ENCODE peak calls at places on chromosome 9, in five cellular contexts. One of them, this sample, is unnamed.

GRCh38 chr9:110954822-110955291 is 83.4 kb downstream of the LPAR1 start:
- DNase-seq in PC-3: no peak
- DNase-seq in A549: no peak
- DNase-seq in thoracic aorta: no peak
- DNase-seq in gastrocnemius medialis: no peak
- DNase-seq in this sample: no peak

GRCh38 chr9:109387206-109387605 is 66.3 kb upstream of the EPB41L4B start:
- DNase-seq in PC-3: no peak
- DNase-seq in A549: no peak
- DNase-seq in thoracic aorta: no peak
- DNase-seq in gastrocnemius medialis: no peak
- DNase-seq in this sample: no peak

GRCh38 chr9:85339337-85339736 is 402.4 kb downstream of the AGTPBP1 start:
- DNase-seq in PC-3: no peak
- DNase-seq in A549: no peak
- DNase-seq in thoracic aorta: no peak
- DNase-seq in gastrocnemius medialis: no peak
- DNase-seq in this sample: peak

GRCh38 chr9:121566401-121567141 is 66.9 kb upstream of the GGTA1 start:
- DNase-seq in PC-3: peak
- DNase-seq in A549: no peak
- DNase-seq in thoracic aorta: peak
- DNase-seq in gastrocnemius medialis: peak
- DNase-seq in this sample: peak

GRCh38 chr9:34496149-34496712 is 26.6 kb downstream of the ENHO start:
- DNase-seq in PC-3: peak
- DNase-seq in A549: no peak
- DNase-seq in thoracic aorta: no peak
- DNase-seq in gastrocnemius medialis: no peak
- DNase-seq in this sample: no peak

GRCh38 chr9:135989722-135990467 is 28.7 kb upstream of the UBAC1 start:
- DNase-seq in PC-3: no peak
- DNase-seq in A549: no peak
- DNase-seq in thoracic aorta: no peak
- DNase-seq in gastrocnemius medialis: no peak
- DNase-seq in this sample: no peak

GRCh38 chr9:34513567-34514214 is 9.1 kb downstream of the ENHO start:
- DNase-seq in PC-3: peak
- DNase-seq in A549: no peak
- DNase-seq in thoracic aorta: no peak
- DNase-seq in gastrocnemius medialis: no peak
- DNase-seq in this sample: no peak

GRCh38 chr9:87324613-87325194 is 173.0 kb upstream of the DAPK1 start:
- DNase-seq in PC-3: peak
- DNase-seq in A549: peak
- DNase-seq in thoracic aorta: no peak
- DNase-seq in gastrocnemius medialis: no peak
- DNase-seq in this sample: peak

GRCh38 chr9:14314424-14314928 is 535 bp upstream of the NFIB start:
- DNase-seq in PC-3: peak
- DNase-seq in A549: peak
- DNase-seq in thoracic aorta: peak
- DNase-seq in gastrocnemius medialis: peak
- DNase-seq in this sample: peak

GRCh38 chr9:137240321-137240840 is 706 bp upstream of the TUBB4B start:
- DNase-seq in PC-3: peak
- DNase-seq in A549: peak
- DNase-seq in thoracic aorta: no peak
- DNase-seq in gastrocnemius medialis: peak
- DNase-seq in this sample: peak

GRCh38 chr9:124216474-124217176 is 41.1 kb upstream of the NEK6 start:
- DNase-seq in PC-3: no peak
- DNase-seq in A549: no peak
- DNase-seq in thoracic aorta: no peak
- DNase-seq in gastrocnemius medialis: no peak
- DNase-seq in this sample: no peak

GRCh38 chr9:78566948-78567675 is 270.2 kb downstream of the PSAT1 start:
- DNase-seq in PC-3: peak
- DNase-seq in A549: no peak
- DNase-seq in thoracic aorta: no peak
- DNase-seq in gastrocnemius medialis: no peak
- DNase-seq in this sample: peak

GRCh38 chr9:27460225-27461023 is 63.7 kb upstream of the IFNK start:
- DNase-seq in PC-3: peak
- DNase-seq in A549: peak
- DNase-seq in thoracic aorta: no peak
- DNase-seq in gastrocnemius medialis: no peak
- DNase-seq in this sample: peak

GRCh38 chr9:93642961-93643360 is 66.6 kb downstream of the PHF2 start:
- DNase-seq in PC-3: peak
- DNase-seq in A549: no peak
- DNase-seq in thoracic aorta: no peak
- DNase-seq in gastrocnemius medialis: no peak
- DNase-seq in this sample: peak

GRCh38 chr9:78033870-78034269 is 2.3 kb upstream of the GNAQ start:
- DNase-seq in PC-3: no peak
- DNase-seq in A549: no peak
- DNase-seq in thoracic aorta: no peak
- DNase-seq in gastrocnemius medialis: no peak
- DNase-seq in this sample: no peak

GRCh38 chr9:15642369-15642962 is 89.6 kb downstream of the CCDC171 start:
- DNase-seq in PC-3: peak
- DNase-seq in A549: peak
- DNase-seq in thoracic aorta: no peak
- DNase-seq in gastrocnemius medialis: no peak
- DNase-seq in this sample: no peak

GRCh38 chr9:34590376-34591090 is 1.0 kb upstream of the CNTFR start:
- DNase-seq in PC-3: no peak
- DNase-seq in A549: no peak
- DNase-seq in thoracic aorta: no peak
- DNase-seq in gastrocnemius medialis: no peak
- DNase-seq in this sample: no peak

GRCh38 chr9:20579544-20580309 is 42.6 kb downstream of the MLLT3 start:
- DNase-seq in PC-3: no peak
- DNase-seq in A549: no peak
- DNase-seq in thoracic aorta: no peak
- DNase-seq in gastrocnemius medialis: no peak
- DNase-seq in this sample: no peak

GRCh38 chr9:32403567-32403966 is 19.1 kb downstream of the ACO1 start:
- DNase-seq in PC-3: no peak
- DNase-seq in A549: no peak
- DNase-seq in thoracic aorta: no peak
- DNase-seq in gastrocnemius medialis: no peak
- DNase-seq in this sample: no peak

GRCh38 chr9:32404402-32404801 is 20.0 kb downstream of the ACO1 start:
- DNase-seq in PC-3: no peak
- DNase-seq in A549: no peak
- DNase-seq in thoracic aorta: no peak
- DNase-seq in gastrocnemius medialis: no peak
- DNase-seq in this sample: no peak

GRCh38 chr9:32404856-32405255 is 20.4 kb downstream of the ACO1 start:
- DNase-seq in PC-3: no peak
- DNase-seq in A549: no peak
- DNase-seq in thoracic aorta: no peak
- DNase-seq in gastrocnemius medialis: no peak
- DNase-seq in this sample: no peak

GRCh38 chr9:32406046-32406445 is 21.6 kb downstream of the ACO1 start:
- DNase-seq in PC-3: no peak
- DNase-seq in A549: no peak
- DNase-seq in thoracic aorta: no peak
- DNase-seq in gastrocnemius medialis: no peak
- DNase-seq in this sample: no peak

DNA sequence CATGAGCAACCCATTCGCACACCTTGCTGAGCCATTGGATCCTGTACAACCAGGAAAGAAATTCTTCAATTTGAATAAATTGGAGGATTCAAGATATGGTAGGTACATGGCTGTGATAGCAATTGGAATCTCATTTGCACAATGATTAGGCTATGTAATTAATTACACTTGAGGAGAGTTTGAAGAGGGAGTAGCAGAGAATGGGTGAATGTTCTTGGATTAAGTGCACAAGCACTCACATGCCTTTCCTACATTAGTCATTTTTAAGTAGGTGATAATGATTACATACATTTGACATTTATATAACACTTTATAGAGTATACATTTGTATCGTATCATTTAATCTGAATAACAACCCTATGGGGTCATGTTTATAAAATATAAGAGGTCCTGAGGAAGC is 21.1 kb downstream of the ACO1 start:
- DNase-seq in PC-3: no peak
- DNase-seq in A549: no peak
- DNase-seq in thoracic aorta: no peak
- DNase-seq in gastrocnemius medialis: no peak
- DNase-seq in this sample: no peak
- TF ChIP-seq CTCF in PC-3: no peak
- TF ChIP-seq CTCF in A549: no peak
- TF ChIP-seq CTCF in thoracic aorta: no peak
- TF ChIP-seq CTCF in gastrocnemius medialis: no peak
- TF ChIP-seq CTCF in this sample: no peak

DNA sequence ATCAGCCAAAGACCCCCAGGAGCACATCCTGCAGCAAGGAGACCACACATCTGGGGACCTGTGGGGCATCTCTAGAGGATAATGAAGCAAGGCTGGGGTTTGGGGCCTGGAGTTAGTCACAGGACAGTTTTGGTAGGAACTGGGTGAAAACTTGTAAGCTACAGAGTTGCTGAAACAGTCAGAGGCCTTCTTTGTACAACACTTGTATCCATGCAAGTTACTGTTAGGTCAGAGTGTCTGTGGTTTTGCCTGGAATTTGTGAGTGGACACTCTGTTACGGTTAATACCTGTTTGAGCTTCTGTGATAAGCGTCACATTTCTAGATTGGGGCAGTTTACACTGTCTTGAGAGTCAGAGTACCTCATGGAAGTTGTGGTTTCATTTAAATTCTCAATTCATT is 22.6 kb upstream of the ASPN start:
- DNase-seq in PC-3: no peak
- DNase-seq in A549: no peak
- DNase-seq in thoracic aorta: no peak
- DNase-seq in gastrocnemius medialis: no peak
- DNase-seq in this sample: no peak
- H3K4me3 ChIP-seq in PC-3: no peak
- H3K4me3 ChIP-seq in A549: no peak
- H3K4me3 ChIP-seq in thoracic aorta: no peak
- H3K4me3 ChIP-seq in gastrocnemius medialis: no peak
- H3K4me3 ChIP-seq in this sample: no peak

GRCh38 chr9:83231039-83231438 is 168.1 kb upstream of the RASEF start:
- DNase-seq in PC-3: no peak
- DNase-seq in A549: no peak
- DNase-seq in thoracic aorta: no peak
- DNase-seq in gastrocnemius medialis: no peak
- DNase-seq in this sample: no peak
- TF ChIP-seq CTCF in PC-3: no peak
- TF ChIP-seq CTCF in A549: no peak
- TF ChIP-seq CTCF in thoracic aorta: no peak
- TF ChIP-seq CTCF in gastrocnemius medialis: no peak
- TF ChIP-seq CTCF in this sample: peak

GRCh38 chr9:37025381-37026084 is 8.5 kb downstream of the PAX5 start:
- DNase-seq in PC-3: no peak
- DNase-seq in A549: no peak
- DNase-seq in thoracic aorta: no peak
- DNase-seq in gastrocnemius medialis: no peak
- DNase-seq in this sample: no peak
- H3K4me3 ChIP-seq in PC-3: no peak
- H3K4me3 ChIP-seq in A549: peak
- H3K4me3 ChIP-seq in thoracic aorta: peak
- H3K4me3 ChIP-seq in gastrocnemius medialis: peak
- H3K4me3 ChIP-seq in this sample: peak

This sample was measured in foreskin fibroblast.